ENCODE peak calls at places on chromosomes 4 and X, in six cellular contexts. One of them, this sample, is unnamed.

GRCh38 chr4:42411803-42412202 is 14.5 kb downstream of the SHISA3 start:
- DNase-seq in left lung: no peak
- DNase-seq in CD4-positive, alpha-beta T cell: no peak
- DNase-seq in fibroblast of the aortic adventitia: no peak
- DNase-seq in Peyer's patch: no peak
- DNase-seq in OCI-LY7: no peak
- DNase-seq in this sample: no peak

GRCh38 chrX:15356444-15356843 is 21.1 kb upstream of the PIGA start:
- DNase-seq in left lung: no peak
- DNase-seq in CD4-positive, alpha-beta T cell: no peak
- DNase-seq in fibroblast of the aortic adventitia: peak; percentile 81
- DNase-seq in Peyer's patch: no peak
- DNase-seq in OCI-LY7: no peak
- DNase-seq in this sample: no peak

GRCh38 chr4:79652726-79653125 is 244.7 kb upstream of the GK2 start:
- DNase-seq in left lung: no peak
- DNase-seq in CD4-positive, alpha-beta T cell: no peak
- DNase-seq in fibroblast of the aortic adventitia: no peak
- DNase-seq in Peyer's patch: no peak
- DNase-seq in OCI-LY7: no peak
- DNase-seq in this sample: no peak

GRCh38 chr4:76607266-76607799 is 172.3 kb downstream of the SHROOM3 start:
- DNase-seq in left lung: no peak
- DNase-seq in CD4-positive, alpha-beta T cell: no peak
- DNase-seq in fibroblast of the aortic adventitia: no peak
- DNase-seq in Peyer's patch: no peak
- DNase-seq in OCI-LY7: no peak
- DNase-seq in this sample: no peak

GRCh38 chrX:30220646-30221045 is 5.3 kb downstream of the MAGEB2 start:
- DNase-seq in left lung: no peak
- DNase-seq in CD4-positive, alpha-beta T cell: no peak
- DNase-seq in fibroblast of the aortic adventitia: no peak
- DNase-seq in Peyer's patch: no peak
- DNase-seq in OCI-LY7: no peak
- DNase-seq in this sample: no peak

GRCh38 chr4:6956434-6957147 is 47.0 kb downstream of the TBC1D14 start:
- DNase-seq in left lung: no peak
- DNase-seq in CD4-positive, alpha-beta T cell: no peak
- DNase-seq in fibroblast of the aortic adventitia: no peak
- DNase-seq in Peyer's patch: no peak
- DNase-seq in OCI-LY7: no peak
- DNase-seq in this sample: no peak

GRCh38 chrX:153450114-153450948 is 4.5 kb upstream of the TREX2 start:
- DNase-seq in left lung: peak; percentile 32
- DNase-seq in CD4-positive, alpha-beta T cell: no peak
- DNase-seq in fibroblast of the aortic adventitia: no peak
- DNase-seq in Peyer's patch: no peak
- DNase-seq in OCI-LY7: no peak
- DNase-seq in this sample: no peak

GRCh38 chr4:54227261-54228063 is 1.6 kb upstream of the PDGFRA start:
- DNase-seq in left lung: no peak
- DNase-seq in CD4-positive, alpha-beta T cell: no peak
- DNase-seq in fibroblast of the aortic adventitia: peak; percentile 83
- DNase-seq in Peyer's patch: no peak
- DNase-seq in OCI-LY7: no peak
- DNase-seq in this sample: peak; percentile 17

GRCh38 chr4:40842725-40843401 is 93.1 kb downstream of the NSUN7 start:
- DNase-seq in left lung: no peak
- DNase-seq in CD4-positive, alpha-beta T cell: no peak
- DNase-seq in fibroblast of the aortic adventitia: no peak
- DNase-seq in Peyer's patch: no peak
- DNase-seq in OCI-LY7: no peak
- DNase-seq in this sample: no peak

GRCh38 chr4:76155979-76156378 is 7.8 kb upstream of the NUP54 start:
- DNase-seq in left lung: no peak
- DNase-seq in CD4-positive, alpha-beta T cell: no peak
- DNase-seq in fibroblast of the aortic adventitia: no peak
- DNase-seq in Peyer's patch: no peak
- DNase-seq in OCI-LY7: no peak
- DNase-seq in this sample: no peak

GRCh38 chrX:24435038-24435437 is 30.0 kb upstream of the PDK3 start:
- DNase-seq in left lung: no peak
- DNase-seq in CD4-positive, alpha-beta T cell: no peak
- DNase-seq in fibroblast of the aortic adventitia: no peak
- DNase-seq in Peyer's patch: no peak
- DNase-seq in OCI-LY7: no peak
- DNase-seq in this sample: no peak

GRCh38 chrX:138847930-138848329 is 136.4 kb upstream of the FGF13 start:
- DNase-seq in left lung: no peak
- DNase-seq in CD4-positive, alpha-beta T cell: no peak
- DNase-seq in fibroblast of the aortic adventitia: peak; percentile 66
- DNase-seq in Peyer's patch: no peak
- DNase-seq in OCI-LY7: no peak
- DNase-seq in this sample: no peak
- TF ChIP-seq CTCF in left lung: no peak
- TF ChIP-seq CTCF in CD4-positive, alpha-beta T cell: no peak
- TF ChIP-seq CTCF in fibroblast of the aortic adventitia: peak; percentile 31
- TF ChIP-seq CTCF in Peyer's patch: no peak
- TF ChIP-seq CTCF in OCI-LY7: no peak
- TF ChIP-seq CTCF in this sample: no peak

DNA sequence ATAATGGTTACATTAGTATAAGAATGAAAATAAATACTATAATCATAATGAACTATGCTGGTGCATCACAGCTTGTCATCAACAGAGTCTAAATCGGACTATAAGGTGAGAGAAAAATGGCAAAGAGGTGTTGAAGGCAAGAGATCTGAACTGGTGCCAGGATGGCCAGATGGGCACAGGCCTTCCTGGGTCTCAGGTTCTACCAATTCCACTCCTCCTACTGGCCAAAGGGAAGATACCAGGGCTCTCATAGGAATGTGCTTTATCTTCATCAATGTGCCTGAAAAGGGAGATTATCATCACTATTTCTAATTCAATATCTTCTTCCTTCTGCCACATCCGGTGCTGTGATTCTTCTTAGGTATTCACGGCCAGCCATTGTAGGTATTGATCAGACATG is 107.6 kb downstream of the GASK1B start:
- DNase-seq in left lung: no peak
- DNase-seq in CD4-positive, alpha-beta T cell: no peak
- DNase-seq in fibroblast of the aortic adventitia: no peak
- DNase-seq in Peyer's patch: no peak
- DNase-seq in OCI-LY7: no peak
- DNase-seq in this sample: no peak
- TF ChIP-seq CTCF in left lung: no peak
- TF ChIP-seq CTCF in CD4-positive, alpha-beta T cell: no peak
- TF ChIP-seq CTCF in fibroblast of the aortic adventitia: no peak
- TF ChIP-seq CTCF in Peyer's patch: no peak
- TF ChIP-seq CTCF in OCI-LY7: no peak
- TF ChIP-seq CTCF in this sample: no peak

GRCh38 chr4:107153228-107153627 is 117.1 kb upstream of the DKK2 start:
- DNase-seq in left lung: no peak
- DNase-seq in CD4-positive, alpha-beta T cell: no peak
- DNase-seq in fibroblast of the aortic adventitia: peak; percentile 33
- DNase-seq in Peyer's patch: no peak
- DNase-seq in OCI-LY7: no peak
- DNase-seq in this sample: no peak
- TF ChIP-seq CTCF in left lung: no peak
- TF ChIP-seq CTCF in CD4-positive, alpha-beta T cell: no peak
- TF ChIP-seq CTCF in fibroblast of the aortic adventitia: peak; percentile 49
- TF ChIP-seq CTCF in Peyer's patch: no peak
- TF ChIP-seq CTCF in OCI-LY7: peak; percentile 56
- TF ChIP-seq CTCF in this sample: no peak

GRCh38 chrX:84729809-84730208 is 227.6 kb upstream of the HDX start:
- DNase-seq in left lung: no peak
- DNase-seq in CD4-positive, alpha-beta T cell: no peak
- DNase-seq in fibroblast of the aortic adventitia: peak; percentile 45
- DNase-seq in Peyer's patch: no peak
- DNase-seq in OCI-LY7: peak; percentile 58
- DNase-seq in this sample: no peak
- TF ChIP-seq CTCF in left lung: peak; percentile 15
- TF ChIP-seq CTCF in CD4-positive, alpha-beta T cell: peak; percentile 23
- TF ChIP-seq CTCF in fibroblast of the aortic adventitia: peak; percentile 83
- TF ChIP-seq CTCF in Peyer's patch: no peak
- TF ChIP-seq CTCF in OCI-LY7: peak; percentile 80
- TF ChIP-seq CTCF in this sample: no peak

GRCh38 chrX:103773445-103773844 is 3.2 kb upstream of the PLP1 start:
- DNase-seq in left lung: no peak
- DNase-seq in CD4-positive, alpha-beta T cell: no peak
- DNase-seq in fibroblast of the aortic adventitia: no peak
- DNase-seq in Peyer's patch: no peak
- DNase-seq in OCI-LY7: no peak
- DNase-seq in this sample: no peak

GRCh38 chrX:103779156-103779555 is 2.5 kb downstream of the PLP1 start:
- DNase-seq in left lung: no peak
- DNase-seq in CD4-positive, alpha-beta T cell: no peak
- DNase-seq in fibroblast of the aortic adventitia: peak; percentile 11
- DNase-seq in Peyer's patch: no peak
- DNase-seq in OCI-LY7: no peak
- DNase-seq in this sample: no peak

GRCh38 chrX:103776586-103776985 is at the start of gene PLP1:
- DNase-seq in left lung: no peak
- DNase-seq in CD4-positive, alpha-beta T cell: no peak
- DNase-seq in fibroblast of the aortic adventitia: no peak
- DNase-seq in Peyer's patch: no peak
- DNase-seq in OCI-LY7: no peak
- DNase-seq in this sample: no peak

DNA sequence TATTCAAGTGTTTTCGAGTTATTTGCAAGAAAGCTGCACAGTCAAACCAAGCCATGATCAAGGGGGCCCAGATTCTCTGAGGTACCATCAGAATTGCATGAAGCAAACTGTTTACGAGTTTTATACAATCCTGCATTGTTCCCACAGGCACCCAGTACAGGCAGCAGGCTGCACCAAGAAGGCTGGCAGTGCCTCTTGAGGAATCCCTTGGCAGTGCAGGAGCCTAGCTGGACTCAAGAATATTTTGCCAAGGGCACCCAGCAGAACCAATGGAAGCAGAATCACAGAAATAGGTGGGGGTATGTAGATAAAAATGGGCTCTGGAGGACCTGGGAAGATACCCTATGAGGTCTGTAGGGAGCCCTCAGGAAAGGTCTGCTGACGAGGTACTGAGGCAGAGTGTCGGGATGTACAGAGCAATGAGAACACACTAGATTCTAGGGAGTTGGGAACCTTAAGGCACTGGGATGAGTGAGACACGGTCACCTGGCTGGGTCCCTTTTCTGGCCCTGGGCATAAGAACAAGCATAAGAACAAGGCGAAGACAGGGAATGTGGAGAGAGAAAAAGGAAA is 2.5 kb upstream of the PLP1 start:
- DNase-seq in left lung: no peak
- DNase-seq in CD4-positive, alpha-beta T cell: no peak
- DNase-seq in fibroblast of the aortic adventitia: peak; percentile 52
- DNase-seq in Peyer's patch: no peak
- DNase-seq in OCI-LY7: peak; percentile 7
- DNase-seq in this sample: no peak
- TF ChIP-seq CTCF in left lung: no peak
- TF ChIP-seq CTCF in CD4-positive, alpha-beta T cell: no peak
- TF ChIP-seq CTCF in fibroblast of the aortic adventitia: peak; percentile 44
- TF ChIP-seq CTCF in Peyer's patch: no peak
- TF ChIP-seq CTCF in OCI-LY7: peak; percentile 54
- TF ChIP-seq CTCF in this sample: no peak

GRCh38 chr4:103207673-103208072 is 9.5 kb upstream of the CENPE start:
- DNase-seq in left lung: no peak
- DNase-seq in CD4-positive, alpha-beta T cell: no peak
- DNase-seq in fibroblast of the aortic adventitia: no peak
- DNase-seq in Peyer's patch: no peak
- DNase-seq in OCI-LY7: no peak
- DNase-seq in this sample: no peak
- TF ChIP-seq CTCF in left lung: no peak
- TF ChIP-seq CTCF in CD4-positive, alpha-beta T cell: no peak
- TF ChIP-seq CTCF in fibroblast of the aortic adventitia: no peak
- TF ChIP-seq CTCF in Peyer's patch: no peak
- TF ChIP-seq CTCF in OCI-LY7: peak; percentile 42
- TF ChIP-seq CTCF in this sample: no peak

This sample was measured in activated B cell treated with CpG ODN at 0.5 μM for 24 hours.